ENCODE peak calls at places on chromosomes 1 and 21, in nine cellular contexts. B, Q, C, X, F, A, P, I and S are unnamed samples.
A peak's percentile ranks its signal among the peaks of the same experiment; 100 is the strongest.

GRCh38 chr1:52738863-52739406 is 12.7 kb downstream of the ZYG11B start:
- DNase-seq in B (no peak), Q (peak; percentile 41), C (no peak), X (no peak), F (no peak), A (no peak), P (no peak), I (no peak), S (no peak)

GRCh38 chr1:27824411-27824810 is 6.2 kb upstream of the PPP1R8 start:
- DNase-seq in B (no peak), Q (no peak), C (no peak), X (no peak), F (no peak), A (no peak), P (no peak), I (no peak), S (no peak)

GRCh38 chr21:17388226-17388625 is 124.6 kb upstream of the CXADR start:
- DNase-seq in B (no peak), Q (no peak), C (peak; percentile 2), X (no peak), F (no peak), A (no peak), P (no peak), I (no peak), S (no peak)

GRCh38 chr1:111540928-111541327 is 37.5 kb upstream of the ADORA3 start:
- DNase-seq in B (no peak), Q (no peak), C (no peak), X (no peak), F (no peak), A (no peak), P (no peak), I (no peak), S (no peak)

GRCh38 chr1:212752256-212752933 is 39.2 kb downstream of the NSL1 start:
- DNase-seq in B (no peak), Q (no peak), C (no peak), X (no peak), F (no peak), A (no peak), P (no peak), I (no peak), S (no peak)

GRCh38 chr1:21295059-21295401 is 4.8 kb upstream of the ECE1 start:
- DNase-seq in B (no peak), Q (no peak), C (no peak), X (no peak), F (no peak), A (no peak), P (no peak), I (no peak), S (no peak)

GRCh38 chr1:16348414-16349182 is 3.7 kb downstream of the FBXO42 start:
- DNase-seq in B (no peak), Q (no peak), C (no peak), X (no peak), F (no peak), A (no peak), P (no peak), I (no peak), S (no peak)

GRCh38 chr1:218027152-218027551 is 257.9 kb upstream of the RRP15 start:
- DNase-seq in B (no peak), Q (no peak), C (no peak), X (no peak), F (no peak), A (no peak), P (no peak), I (no peak), S (no peak)

GRCh38 chr1:180151508-180151907 is 3.2 kb upstream of the QSOX1 start:
- DNase-seq in B (no peak), Q (no peak), C (no peak), X (peak; percentile 41), F (no peak), A (no peak), P (no peak), I (no peak), S (no peak)

GRCh38 chr21:45236481-45236880 is 51.2 kb downstream of the POFUT2 start:
- DNase-seq in B (no peak), Q (no peak), C (no peak), X (no peak), F (no peak), A (no peak), P (no peak), I (no peak), S (no peak)

GRCh38 chr1:94973271-94973922 is 46.5 kb upstream of the CNN3 start:
- DNase-seq in B (no peak), Q (no peak), C (no peak), X (no peak), F (no peak), A (no peak), P (no peak), I (no peak), S (no peak)

GRCh38 chr1:60994369-60994768 is 88.0 kb upstream of the NFIA start:
- DNase-seq in B (no peak), Q (no peak), C (no peak), X (no peak), F (no peak), A (no peak), P (no peak), I (no peak), S (no peak)

GRCh38 chr1:182794802-182795201 is 5.2 kb downstream of the NPL start:
- DNase-seq in B (no peak), Q (no peak), C (no peak), X (no peak), F (no peak), A (no peak), P (no peak), I (no peak), S (no peak)

GRCh38 chr1:20587639-20588017 is 1.3 kb upstream of the CDA start:
- DNase-seq in B (no peak), Q (no peak), C (no peak), X (no peak), F (peak; percentile 30), A (no peak), P (peak; percentile 28), I (no peak), S (no peak)

GRCh38 chr1:169484107-169484506 is 1.6 kb downstream of the SLC19A2 start:
- DNase-seq in B (no peak), Q (no peak), C (peak; percentile 35), X (no peak), F (no peak), A (no peak), P (no peak), I (no peak), S (no peak)

GRCh38 chr1:32949519-32949918 is 15.1 kb downstream of the RNF19B start:
- DNase-seq in B (peak; percentile 44), Q (no peak), C (no peak), X (no peak), F (peak; percentile 47), A (no peak), P (no peak), I (no peak), S (no peak)

GRCh38 chr1:84365225-84366221 is 32.8 kb upstream of the DNASE2B start:
- DNase-seq in B (no peak), Q (no peak), C (no peak), X (peak; percentile 55), F (peak; percentile 34), A (no peak), P (peak; percentile 28), I (no peak), S (peak; percentile 12)

GRCh38 chr1:158145173-158145719 is 35.4 kb upstream of the CD1D start:
- DNase-seq in B (no peak), Q (peak; percentile 77), C (no peak), X (no peak), F (no peak), A (no peak), P (no peak), I (no peak), S (peak; percentile 56)

GRCh38 chr1:23555225-23555801 is 4.0 kb downstream of the ID3 start:
- DNase-seq in B (no peak), Q (no peak), C (peak; percentile 64), X (no peak), F (peak; percentile 41), A (no peak), P (peak; percentile 41), I (peak; percentile 57), S (peak; percentile 86)

DNA sequence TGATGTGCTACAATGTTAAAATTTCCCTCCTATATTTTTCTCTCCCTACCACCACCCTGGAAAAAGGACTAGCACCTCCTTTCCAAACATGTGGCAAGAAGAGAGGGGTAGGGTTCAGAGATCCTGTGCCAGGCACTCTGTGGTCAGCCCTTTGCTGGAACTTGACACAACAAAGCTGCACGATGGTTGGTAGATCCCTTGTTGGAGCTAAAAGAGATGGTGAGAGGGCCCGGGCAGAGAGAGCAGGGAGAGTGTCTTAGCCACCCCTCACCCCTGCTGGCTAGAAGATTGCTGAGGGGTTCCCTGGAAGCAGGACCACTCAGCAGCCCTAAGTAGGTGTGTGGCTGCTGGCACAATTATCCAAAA is 2.5 kb upstream of the SSBP3 start:
- DNase-seq in B (no peak), Q (no peak), C (no peak), X (no peak), F (no peak), A (no peak), P (no peak), I (no peak), S (no peak)
- H3K4me1 ChIP-seq in B (peaks cover 43% of the 10 kb centered on the region), Q (peaks cover 61% of the 10 kb centered on the region), C (peaks cover 44% of the 10 kb centered on the region), X (peaks cover 19% of the 10 kb centered on the region), F (peaks cover 17% of the 10 kb centered on the region), A (peaks cover 56% of the 10 kb centered on the region), P (peaks cover 36% of the 10 kb centered on the region), I (peaks cover 10% of the 10 kb centered on the region), S (peaks cover 9% of the 10 kb centered on the region)

GRCh38 chr21:34052171-34052570 is 21.2 kb upstream of the MRPS6 start:
- DNase-seq in B (no peak), Q (no peak), C (no peak), X (no peak), F (no peak), A (no peak), P (no peak), I (no peak), S (no peak)

GRCh38 chr21:34054259-34054658 is 19.1 kb upstream of the MRPS6 start:
- DNase-seq in B (no peak), Q (no peak), C (no peak), X (no peak), F (peak; percentile 46), A (no peak), P (no peak), I (no peak), S (no peak)
- H3K4me1 ChIP-seq in B (no peaks in the 10 kb centered on the region), Q (no peaks in the 10 kb centered on the region), C (no peaks in the 10 kb centered on the region), X (no peaks in the 10 kb centered on the region), F (no peaks in the 10 kb centered on the region), A (no peaks in the 10 kb centered on the region), P (peaks cover 14% of the 10 kb centered on the region), I (no peaks in the 10 kb centered on the region), S (no peaks in the 10 kb centered on the region)

GRCh38 chr1:9594471-9595155 is 5.9 kb downstream of the TMEM201 start:
- DNase-seq in B (no peak), Q (no peak), C (no peak), X (no peak), F (no peak), A (no peak), P (no peak), I (no peak), S (no peak)
- H3K4me1 ChIP-seq in B (peaks cover 49% of the 10 kb centered on the region), Q (peaks cover 77% of the 10 kb centered on the region), C (peaks cover 34% of the 10 kb centered on the region), X (peaks cover 7% of the 10 kb centered on the region), F (no peaks in the 10 kb centered on the region), A (peaks cover 32% of the 10 kb centered on the region), P (peaks cover 19% of the 10 kb centered on the region), I (peaks cover 5% of the 10 kb centered on the region), S (peaks cover 53% of the 10 kb centered on the region)

DNA sequence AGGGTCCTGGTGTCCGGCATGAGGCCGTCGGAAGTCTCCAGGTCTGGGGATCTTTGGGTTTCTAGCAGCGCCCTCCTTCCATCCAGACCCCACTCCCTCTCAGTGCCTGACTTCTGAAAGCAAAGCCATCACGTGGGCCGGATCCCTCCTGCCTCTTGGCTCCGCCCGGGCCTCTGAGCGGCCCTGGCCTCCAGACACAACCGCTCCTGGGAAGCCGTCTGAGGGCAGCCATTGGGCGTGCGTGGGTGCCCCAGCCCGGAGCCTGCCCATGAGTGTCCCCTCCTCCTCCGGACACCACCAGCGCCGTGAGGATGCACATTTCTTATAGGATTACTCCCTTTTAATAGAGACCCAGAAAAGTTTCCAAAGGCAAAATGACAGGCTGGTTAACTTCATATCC is 137.0 kb upstream of the ARHGEF16 start:
- DNase-seq in B (no peak), Q (no peak), C (no peak), X (no peak), F (no peak), A (no peak), P (no peak), I (no peak), S (no peak)
- H3K4me1 ChIP-seq in B (peaks cover 58% of the 10 kb centered on the region), Q (peaks cover 70% of the 10 kb centered on the region), C (peaks cover 7% of the 10 kb centered on the region), X (peaks cover 26% of the 10 kb centered on the region), F (peaks cover 10% of the 10 kb centered on the region), A (no peaks in the 10 kb centered on the region), P (peaks cover 20% of the 10 kb centered on the region), I (peaks cover 2% of the 10 kb centered on the region), S (peaks cover 32% of the 10 kb centered on the region)